ENCODE peak calls at places on chromosomes 5 and 9, in four cellular contexts. One of them, this sample, is unnamed.

GRCh38 chr5:137900925-137901817 is 11.9 kb downstream of the PKD2L2 start:
- DNase-seq in choroid plexus epithelial cell: no peak
- DNase-seq in tibial artery: no peak
- DNase-seq in astrocyte of the spinal cord: no peak
- DNase-seq in this sample: no peak

GRCh38 chr5:52799358-52799982 is 11.8 kb downstream of the ITGA1 start:
- DNase-seq in astrocyte of the spinal cord: peak
- DNase-seq in choroid plexus epithelial cell: peak
- DNase-seq in tibial artery: peak
- DNase-seq in this sample: peak

GRCh38 chr5:35331941-35332340 is 101.7 kb upstream of the PRLR start:
- DNase-seq in choroid plexus epithelial cell: no peak
- DNase-seq in astrocyte of the spinal cord: no peak
- DNase-seq in tibial artery: no peak
- DNase-seq in this sample: no peak

GRCh38 chr9:128987800-128988199 is 40.3 kb downstream of the NUP188 start:
- DNase-seq in astrocyte of the spinal cord: peak
- DNase-seq in choroid plexus epithelial cell: peak
- DNase-seq in tibial artery: peak
- DNase-seq in this sample: peak

GRCh38 chr5:150758534-150759333 is at the start of gene DCTN4:
- DNase-seq in tibial artery: peak
- DNase-seq in choroid plexus epithelial cell: peak
- DNase-seq in astrocyte of the spinal cord: peak
- DNase-seq in this sample: peak

GRCh38 chr5:164358531-164359259 is 853.3 kb downstream of the MAT2B start:
- DNase-seq in tibial artery: no peak
- DNase-seq in choroid plexus epithelial cell: peak
- DNase-seq in astrocyte of the spinal cord: peak
- DNase-seq in this sample: peak

GRCh38 chr5:168123853-168124528 is 167.5 kb upstream of the WWC1 start:
- DNase-seq in astrocyte of the spinal cord: peak
- DNase-seq in tibial artery: no peak
- DNase-seq in choroid plexus epithelial cell: no peak
- DNase-seq in this sample: no peak

GRCh38 chr5:135135530-135136201 is 101.6 kb upstream of the PITX1 start:
- DNase-seq in astrocyte of the spinal cord: peak
- DNase-seq in choroid plexus epithelial cell: no peak
- DNase-seq in tibial artery: peak
- DNase-seq in this sample: peak

GRCh38 chr5:142915840-142916424 is 145.8 kb downstream of the ARHGAP26 start:
- DNase-seq in choroid plexus epithelial cell: peak
- DNase-seq in tibial artery: no peak
- DNase-seq in astrocyte of the spinal cord: peak
- DNase-seq in this sample: peak

GRCh38 chr9:129796029-129796910 is 6.7 kb upstream of the TOR1B start:
- DNase-seq in astrocyte of the spinal cord: no peak
- DNase-seq in choroid plexus epithelial cell: no peak
- DNase-seq in tibial artery: no peak
- DNase-seq in this sample: no peak

GRCh38 chr9:97857603-97858392 is 4.8 kb downstream of the FOXE1 start:
- DNase-seq in choroid plexus epithelial cell: no peak
- DNase-seq in astrocyte of the spinal cord: no peak
- DNase-seq in tibial artery: no peak
- DNase-seq in this sample: no peak

GRCh38 chr5:143268388-143268787 is 135.1 kb downstream of the NR3C1 start:
- DNase-seq in choroid plexus epithelial cell: no peak
- DNase-seq in tibial artery: no peak
- DNase-seq in astrocyte of the spinal cord: no peak
- DNase-seq in this sample: no peak

DNA sequence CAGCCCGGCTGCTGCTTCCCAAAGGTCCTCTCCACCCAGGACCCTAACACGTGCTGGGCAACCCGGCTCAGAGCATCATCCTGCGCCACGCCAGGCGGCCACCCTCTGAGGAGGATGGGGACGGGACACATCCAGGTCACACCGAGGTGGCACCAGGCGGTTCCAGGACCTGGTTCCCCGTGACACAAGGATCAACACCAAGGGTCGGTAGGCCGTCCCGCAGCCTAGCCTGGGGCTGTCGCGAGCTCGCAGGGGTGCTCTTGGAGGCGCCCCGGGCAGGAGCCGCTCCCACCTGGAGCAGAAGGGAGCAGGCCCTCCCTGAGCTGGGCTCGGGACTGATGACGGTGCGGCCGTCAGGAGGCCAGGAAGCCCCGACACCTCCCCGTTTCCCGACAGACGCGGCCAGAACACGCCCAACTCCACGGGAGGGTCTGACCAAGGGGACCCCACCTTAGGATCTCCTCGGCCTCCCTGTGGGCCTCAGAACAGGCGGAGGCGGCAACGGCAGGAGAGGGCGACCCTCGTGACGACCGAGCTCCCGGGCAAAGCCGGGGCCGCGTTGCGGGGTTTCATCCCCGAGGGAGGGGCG is 6.3 kb downstream of the EXD3 start:
- DNase-seq in tibial artery: no peak
- DNase-seq in choroid plexus epithelial cell: no peak
- DNase-seq in astrocyte of the spinal cord: no peak
- DNase-seq in this sample: no peak
- H3K4me3 ChIP-seq in tibial artery: no peak
- H3K4me3 ChIP-seq in choroid plexus epithelial cell: no peak
- H3K4me3 ChIP-seq in astrocyte of the spinal cord: no peak
- H3K4me3 ChIP-seq in this sample: no peak

GRCh38 chr9:136147890-136148714 is 29.4 kb upstream of the TMEM250 start:
- DNase-seq in tibial artery: no peak
- DNase-seq in astrocyte of the spinal cord: no peak
- DNase-seq in choroid plexus epithelial cell: no peak
- DNase-seq in this sample: no peak
- TF ChIP-seq CTCF in tibial artery: no peak
- TF ChIP-seq CTCF in astrocyte of the spinal cord: no peak
- TF ChIP-seq CTCF in choroid plexus epithelial cell: no peak
- TF ChIP-seq CTCF in this sample: no peak

DNA sequence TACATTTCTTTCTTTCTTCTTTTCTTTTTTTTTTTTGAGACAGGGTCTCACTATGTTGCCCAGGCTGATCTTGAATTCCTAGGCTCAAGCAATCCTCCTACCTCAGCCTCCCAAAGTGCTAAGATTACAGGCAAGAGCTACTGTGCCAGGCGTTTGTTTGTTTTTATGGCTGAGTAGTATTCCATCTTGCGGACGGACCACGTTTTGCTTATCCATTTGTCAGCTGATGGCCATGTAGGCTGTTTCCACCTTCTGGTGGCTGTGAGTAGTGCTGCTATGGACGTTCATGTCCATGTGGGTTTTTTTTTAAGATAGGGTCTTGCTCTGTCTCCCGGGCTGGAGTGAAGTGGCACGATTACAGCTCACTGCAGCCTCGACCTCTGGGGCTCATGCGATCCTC is 2.5 kb downstream of the DOK3 start:
- DNase-seq in choroid plexus epithelial cell: peak
- DNase-seq in tibial artery: no peak
- DNase-seq in astrocyte of the spinal cord: no peak
- DNase-seq in this sample: peak
- H3K4me3 ChIP-seq in choroid plexus epithelial cell: no peak
- H3K4me3 ChIP-seq in tibial artery: no peak
- H3K4me3 ChIP-seq in astrocyte of the spinal cord: no peak
- H3K4me3 ChIP-seq in this sample: no peak

DNA sequence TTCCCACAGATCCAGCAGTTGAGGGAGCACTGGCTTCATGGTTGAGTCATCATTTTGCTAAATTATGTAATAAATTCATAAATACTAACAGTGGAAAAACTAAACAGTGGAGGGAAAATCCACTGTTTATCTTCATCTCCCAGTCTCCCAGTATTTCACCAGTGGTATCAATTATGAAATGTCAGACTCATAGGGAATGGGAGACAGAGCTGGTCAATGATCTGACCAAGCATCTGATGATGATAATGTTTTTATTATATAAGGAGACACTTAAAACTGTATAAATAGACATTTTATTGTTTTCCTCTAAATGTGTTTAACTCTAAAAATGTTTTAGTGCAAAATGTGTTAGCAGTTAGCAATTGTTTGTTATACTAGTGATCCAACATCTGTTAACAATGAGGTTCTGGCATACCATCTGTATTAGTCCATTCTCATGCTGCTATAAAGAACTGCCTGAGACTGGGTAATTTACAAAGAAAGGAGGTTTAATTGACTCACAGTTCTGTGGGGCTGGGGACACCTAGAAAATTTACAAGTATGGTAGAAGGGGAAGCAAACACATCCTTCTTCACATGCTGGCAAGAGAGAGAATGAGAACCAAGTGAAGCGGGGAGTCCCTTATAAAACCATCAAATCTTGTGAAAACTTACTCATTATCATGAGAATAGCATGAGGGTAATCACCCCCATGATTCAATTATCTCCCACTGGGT is 11.8 kb upstream of the REEP5 start:
- DNase-seq in tibial artery: no peak
- DNase-seq in astrocyte of the spinal cord: peak
- DNase-seq in choroid plexus epithelial cell: peak
- DNase-seq in this sample: peak
- TF ChIP-seq CTCF in tibial artery: no peak
- TF ChIP-seq CTCF in astrocyte of the spinal cord: no peak
- TF ChIP-seq CTCF in choroid plexus epithelial cell: no peak
- TF ChIP-seq CTCF in this sample: no peak

GRCh38 chr5:181053760-181054122 is 13.7 kb downstream of the BTNL9 start:
- DNase-seq in tibial artery: no peak
- DNase-seq in astrocyte of the spinal cord: no peak
- DNase-seq in choroid plexus epithelial cell: no peak
- DNase-seq in this sample: no peak
- H3K4me3 ChIP-seq in tibial artery: peak
- H3K4me3 ChIP-seq in astrocyte of the spinal cord: peak
- H3K4me3 ChIP-seq in choroid plexus epithelial cell: peak
- H3K4me3 ChIP-seq in this sample: peak

DNA sequence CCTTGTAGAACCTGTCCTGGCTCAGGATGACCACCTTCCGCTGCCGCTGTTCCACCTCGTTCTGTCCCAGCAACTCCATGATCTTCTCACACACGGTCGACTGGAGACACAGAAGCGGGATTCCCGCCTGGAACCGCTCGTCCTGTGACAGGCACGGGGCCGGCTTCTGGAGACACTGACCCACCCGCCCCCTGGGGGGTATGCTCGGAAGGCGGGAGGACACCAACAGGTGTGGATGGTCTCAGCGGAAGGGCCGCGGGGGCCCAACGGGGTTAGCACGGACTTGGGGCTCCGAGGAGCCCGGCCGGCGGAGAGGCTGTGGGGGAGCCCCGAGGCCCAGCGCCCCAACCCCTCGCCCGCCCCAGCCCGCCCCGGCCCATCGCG is 525 bp downstream of the UCK1 start:
- DNase-seq in astrocyte of the spinal cord: no peak
- DNase-seq in choroid plexus epithelial cell: peak
- DNase-seq in tibial artery: peak
- DNase-seq in this sample: peak
- TF ChIP-seq CTCF in astrocyte of the spinal cord: no peak
- TF ChIP-seq CTCF in choroid plexus epithelial cell: peak
- TF ChIP-seq CTCF in tibial artery: peak
- TF ChIP-seq CTCF in this sample: no peak

DNA sequence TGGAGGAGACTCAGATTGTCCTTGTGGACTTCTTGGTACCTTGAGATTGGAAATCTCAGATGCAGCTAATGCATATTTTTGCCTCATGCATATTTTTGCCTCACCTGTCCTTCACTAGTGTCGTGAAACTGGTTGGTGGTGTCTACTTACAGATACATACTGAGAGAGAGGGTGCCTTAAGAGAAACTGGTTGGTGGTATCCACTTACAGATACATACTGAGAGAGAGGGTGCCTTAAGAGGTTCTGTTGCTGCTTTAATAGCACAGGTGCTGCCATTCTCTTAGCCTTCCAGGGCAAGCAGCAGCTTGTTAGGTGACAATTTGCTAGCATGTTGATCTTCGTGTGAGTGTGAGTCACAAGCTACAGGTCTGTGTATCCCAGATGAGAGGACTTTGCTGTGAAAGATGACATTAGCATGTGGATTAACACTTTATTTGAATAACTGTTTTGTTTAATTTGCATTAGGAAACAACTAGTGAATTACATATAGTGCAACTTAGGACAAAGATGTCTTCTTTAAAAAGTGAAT is 1.4 kb downstream of the PTTG1 start:
- DNase-seq in tibial artery: no peak
- DNase-seq in choroid plexus epithelial cell: no peak
- DNase-seq in astrocyte of the spinal cord: no peak
- DNase-seq in this sample: no peak
- H3K4me3 ChIP-seq in tibial artery: no peak
- H3K4me3 ChIP-seq in choroid plexus epithelial cell: no peak
- H3K4me3 ChIP-seq in astrocyte of the spinal cord: peak
- H3K4me3 ChIP-seq in this sample: peak

DNA sequence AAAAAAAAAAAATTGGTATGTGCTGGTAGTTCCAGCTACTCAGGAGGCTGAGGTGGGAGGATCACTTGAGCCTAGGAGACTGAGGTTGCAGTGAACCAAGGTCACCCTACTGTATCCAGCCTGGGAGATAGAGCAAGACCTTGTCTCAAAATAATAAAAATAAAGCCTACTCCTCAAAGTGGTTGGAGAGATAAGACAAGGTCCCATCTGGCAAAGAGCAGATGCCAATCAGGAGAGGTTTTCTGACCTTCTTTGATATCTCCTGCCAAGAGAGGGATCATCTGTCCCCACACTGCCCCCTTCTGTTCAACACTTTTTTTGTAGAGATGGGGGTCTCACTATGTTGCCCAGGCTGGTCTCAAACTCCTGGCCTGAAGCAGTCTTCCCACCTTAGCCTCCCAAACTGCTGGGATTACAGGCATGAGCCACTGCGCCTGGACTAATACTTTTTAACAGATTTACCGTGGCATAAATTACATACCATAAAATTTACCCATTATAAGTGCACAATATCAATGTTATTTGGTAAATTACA is 64.7 kb downstream of the SH3PXD2B start:
- DNase-seq in choroid plexus epithelial cell: no peak
- DNase-seq in astrocyte of the spinal cord: no peak
- DNase-seq in tibial artery: no peak
- DNase-seq in this sample: no peak
- TF ChIP-seq CTCF in choroid plexus epithelial cell: no peak
- TF ChIP-seq CTCF in astrocyte of the spinal cord: no peak
- TF ChIP-seq CTCF in tibial artery: no peak
- TF ChIP-seq CTCF in this sample: peak

GRCh38 chr5:3105581-3105980 is 354.1 kb upstream of the IRX2 start:
- DNase-seq in astrocyte of the spinal cord: no peak
- DNase-seq in tibial artery: no peak
- DNase-seq in choroid plexus epithelial cell: no peak
- DNase-seq in this sample: no peak

GRCh38 chr5:3103241-3103855 is 351.9 kb upstream of the IRX2 start:
- DNase-seq in choroid plexus epithelial cell: no peak
- DNase-seq in tibial artery: no peak
- DNase-seq in astrocyte of the spinal cord: no peak
- DNase-seq in this sample: no peak

GRCh38 chr5:3104446-3105047 is 353.1 kb upstream of the IRX2 start:
- DNase-seq in tibial artery: no peak
- DNase-seq in astrocyte of the spinal cord: no peak
- DNase-seq in choroid plexus epithelial cell: no peak
- DNase-seq in this sample: no peak

GRCh38 chr5:3107118-3107517 is 355.6 kb upstream of the IRX2 start:
- DNase-seq in astrocyte of the spinal cord: no peak
- DNase-seq in choroid plexus epithelial cell: no peak
- DNase-seq in tibial artery: no peak
- DNase-seq in this sample: no peak

DNA sequence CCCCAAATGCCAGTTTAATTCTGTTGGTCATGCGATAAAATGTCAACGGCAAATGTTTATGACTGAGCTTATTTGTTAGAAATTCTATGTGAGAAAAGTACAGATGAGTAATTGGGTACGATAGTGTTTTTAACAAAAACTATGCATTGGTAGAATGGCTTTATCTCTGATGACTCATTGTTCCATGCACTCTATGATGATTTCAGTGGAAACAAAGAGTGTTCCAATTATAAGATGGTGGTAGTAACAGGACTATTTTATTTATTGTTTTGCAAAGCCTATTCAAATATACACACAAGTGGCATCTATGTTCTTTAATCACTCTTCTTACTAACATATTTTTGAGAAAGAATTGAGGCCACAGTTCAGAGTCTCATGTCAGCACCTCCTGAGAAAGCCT is 353.7 kb upstream of the IRX2 start:
- DNase-seq in choroid plexus epithelial cell: no peak
- DNase-seq in tibial artery: no peak
- DNase-seq in astrocyte of the spinal cord: no peak
- DNase-seq in this sample: no peak
- H3K4me3 ChIP-seq in choroid plexus epithelial cell: no peak
- H3K4me3 ChIP-seq in tibial artery: no peak
- H3K4me3 ChIP-seq in astrocyte of the spinal cord: no peak
- H3K4me3 ChIP-seq in this sample: no peak